ENCODE peak calls at places on chromosomes 11 and 22, in six cellular contexts. One of them, this sample, is unnamed.

GRCh38 chr22:29344137-29344536 is 28.6 kb upstream of the RASL10A start:
- DNase-seq in upper lobe of right lung: peak; percentile 87
- DNase-seq in PC-3: peak; percentile 96
- DNase-seq in prostate gland: peak; percentile 80
- DNase-seq in OCI-LY7: no peak
- DNase-seq in K562: no peak
- DNase-seq in this sample: peak; percentile 83

GRCh38 chr11:121696177-121696863 is 243.6 kb upstream of the SORL1-AS1 start:
- DNase-seq in prostate gland: no peak
- DNase-seq in upper lobe of right lung: no peak
- DNase-seq in OCI-LY7: no peak
- DNase-seq in K562: no peak
- DNase-seq in PC-3: no peak
- DNase-seq in this sample: peak; percentile 50

GRCh38 chr11:16630651-16631050 is 107.8 kb upstream of the C11orf58 start:
- DNase-seq in upper lobe of right lung: no peak
- DNase-seq in K562: no peak
- DNase-seq in OCI-LY7: no peak
- DNase-seq in PC-3: no peak
- DNase-seq in prostate gland: no peak
- DNase-seq in this sample: no peak

GRCh38 chr22:30010789-30011405 is 69.4 kb upstream of the HORMAD2 start:
- DNase-seq in K562: no peak
- DNase-seq in prostate gland: no peak
- DNase-seq in PC-3: no peak
- DNase-seq in upper lobe of right lung: no peak
- DNase-seq in OCI-LY7: no peak
- DNase-seq in this sample: no peak

GRCh38 chr11:104609297-104609696 is 289.0 kb downstream of the CASP12 start:
- DNase-seq in prostate gland: peak; percentile 4
- DNase-seq in upper lobe of right lung: no peak
- DNase-seq in K562: no peak
- DNase-seq in PC-3: peak; percentile 75
- DNase-seq in OCI-LY7: peak; percentile 41
- DNase-seq in this sample: peak; percentile 17

GRCh38 chr22:28710112-28710888 is 30.7 kb upstream of the TTC28 start:
- DNase-seq in OCI-LY7: no peak
- DNase-seq in PC-3: peak; percentile 79
- DNase-seq in upper lobe of right lung: no peak
- DNase-seq in prostate gland: no peak
- DNase-seq in K562: no peak
- DNase-seq in this sample: no peak

GRCh38 chr11:93020248-93021088 is 51.0 kb downstream of the MTNR1B start:
- DNase-seq in OCI-LY7: no peak
- DNase-seq in upper lobe of right lung: no peak
- DNase-seq in PC-3: peak; percentile 60
- DNase-seq in K562: no peak
- DNase-seq in prostate gland: no peak
- DNase-seq in this sample: no peak

GRCh38 chr22:49101873-49102272 is 725.8 kb downstream of the BRD1 start:
- DNase-seq in upper lobe of right lung: peak; percentile 47
- DNase-seq in OCI-LY7: no peak
- DNase-seq in prostate gland: no peak
- DNase-seq in PC-3: no peak
- DNase-seq in K562: no peak
- DNase-seq in this sample: no peak

DNA sequence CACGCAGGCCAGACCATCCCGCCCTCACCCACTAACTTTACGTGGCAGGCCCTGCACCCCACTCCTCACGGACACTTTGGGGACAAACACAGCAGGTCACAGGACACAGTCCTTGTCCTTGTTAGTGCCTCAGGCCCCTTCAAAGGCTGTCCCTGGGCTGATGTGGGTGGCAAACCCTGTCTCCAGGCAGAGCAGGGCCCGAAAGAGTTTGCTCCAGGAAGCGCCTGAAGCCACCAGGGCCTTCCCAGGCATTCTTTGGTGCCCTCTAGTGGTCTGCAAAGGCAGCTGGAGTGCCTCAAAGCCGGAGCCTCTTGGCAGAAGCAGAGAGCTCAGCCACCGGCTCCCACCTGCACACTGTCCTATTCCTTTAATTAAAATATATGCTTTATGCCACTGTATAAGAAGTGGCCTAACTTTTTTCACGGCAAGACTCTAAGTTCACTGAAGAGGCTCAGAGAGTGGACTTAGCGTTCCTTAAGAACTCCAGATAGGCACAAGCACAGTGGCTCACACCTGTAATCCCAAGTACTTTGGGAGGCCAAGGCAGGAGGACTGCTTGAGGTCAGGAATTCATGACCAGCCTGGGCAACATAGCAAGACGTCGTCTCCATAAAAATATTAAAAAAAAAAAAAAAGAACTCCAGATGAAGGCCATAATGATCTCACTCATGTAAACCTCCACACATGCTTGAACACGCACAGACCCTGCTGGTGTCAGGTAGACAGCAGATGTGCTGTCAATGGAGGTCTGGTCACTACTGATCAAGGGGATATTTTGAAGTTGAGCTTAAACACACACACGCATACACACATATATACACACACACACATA is 11.1 kb downstream of the TXN2 start:
- DNase-seq in OCI-LY7: peak; percentile 88
- DNase-seq in prostate gland: peak; percentile 86
- DNase-seq in PC-3: peak; percentile 84
- DNase-seq in upper lobe of right lung: peak; percentile 85
- DNase-seq in K562: peak; percentile 84
- DNase-seq in this sample: peak; percentile 80
- H3K4me1 ChIP-seq in OCI-LY7: peaks cover 3% of the 10 kb centered on the region
- H3K4me1 ChIP-seq in prostate gland: peaks cover 16% of the 10 kb centered on the region
- H3K4me1 ChIP-seq in PC-3: peaks cover 58% of the 10 kb centered on the region
- H3K4me1 ChIP-seq in upper lobe of right lung: peaks cover 34% of the 10 kb centered on the region
- H3K4me1 ChIP-seq in K562: peaks cover 25% of the 10 kb centered on the region
- H3K4me1 ChIP-seq in this sample: peaks cover 8% of the 10 kb centered on the region

GRCh38 chr22:45493286-45493771 is 9.4 kb upstream of the FBLN1 start:
- DNase-seq in K562: no peak
- DNase-seq in prostate gland: no peak
- DNase-seq in upper lobe of right lung: peak; percentile 37
- DNase-seq in OCI-LY7: no peak
- DNase-seq in PC-3: no peak
- DNase-seq in this sample: no peak

GRCh38 chr22:45496451-45496941 is 6.2 kb upstream of the FBLN1 start:
- DNase-seq in upper lobe of right lung: no peak
- DNase-seq in PC-3: no peak
- DNase-seq in K562: no peak
- DNase-seq in prostate gland: no peak
- DNase-seq in OCI-LY7: no peak
- DNase-seq in this sample: no peak

GRCh38 chr22:45497746-45498145 is 4.9 kb upstream of the FBLN1 start:
- DNase-seq in K562: no peak
- DNase-seq in OCI-LY7: no peak
- DNase-seq in prostate gland: no peak
- DNase-seq in upper lobe of right lung: no peak
- DNase-seq in PC-3: no peak
- DNase-seq in this sample: no peak

GRCh38 chr22:45499746-45500145 is 2.9 kb upstream of the FBLN1 start:
- DNase-seq in upper lobe of right lung: no peak
- DNase-seq in prostate gland: no peak
- DNase-seq in PC-3: no peak
- DNase-seq in K562: no peak
- DNase-seq in OCI-LY7: no peak
- DNase-seq in this sample: no peak

GRCh38 chr22:45497268-45497667 is 5.4 kb upstream of the FBLN1 start:
- DNase-seq in K562: no peak
- DNase-seq in prostate gland: no peak
- DNase-seq in PC-3: no peak
- DNase-seq in upper lobe of right lung: no peak
- DNase-seq in OCI-LY7: no peak
- DNase-seq in this sample: no peak
- H3K4me3 ChIP-seq in K562: no peak overlapping the region
- H3K4me3 ChIP-seq in prostate gland: no peak overlapping the region
- H3K4me3 ChIP-seq in PC-3: no peak overlapping the region
- H3K4me3 ChIP-seq in upper lobe of right lung: no peak overlapping the region
- H3K4me3 ChIP-seq in OCI-LY7: no peak overlapping the region
- H3K4me3 ChIP-seq in this sample: no peak overlapping the region

DNA sequence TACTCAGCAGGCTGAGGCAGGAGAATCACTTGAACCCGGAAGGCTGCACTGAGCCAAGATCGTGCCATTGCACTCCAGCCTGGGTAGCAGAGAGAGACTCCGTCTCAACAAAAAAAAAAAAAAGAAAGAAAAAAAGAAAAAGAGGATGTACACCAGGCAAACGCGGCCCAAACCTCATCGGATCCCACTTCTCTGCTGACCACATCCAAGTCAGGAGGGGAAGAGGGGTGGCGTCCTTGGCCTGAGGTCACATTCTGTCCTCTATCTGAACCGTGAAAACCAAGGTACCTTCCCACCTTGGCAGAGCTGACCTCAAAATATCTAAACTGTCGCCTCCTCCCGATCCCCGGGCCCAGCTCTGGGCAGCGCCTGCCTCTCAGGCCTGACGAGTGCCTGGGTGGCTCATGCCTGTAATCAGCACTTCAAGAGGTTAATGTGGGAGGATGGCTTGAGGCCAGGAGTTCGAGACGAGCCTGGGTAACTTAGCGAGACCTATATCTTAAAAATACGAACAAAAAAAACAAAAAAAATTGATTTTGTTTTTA is 25.1 kb downstream of the RGL4 start:
- DNase-seq in K562: peak; percentile 21
- DNase-seq in prostate gland: no peak
- DNase-seq in OCI-LY7: no peak
- DNase-seq in upper lobe of right lung: no peak
- DNase-seq in PC-3: no peak
- DNase-seq in this sample: peak; percentile 46
- H3K27ac ChIP-seq in K562: peak overlapping the region; percentile 46
- H3K27ac ChIP-seq in prostate gland: no peak overlapping the region
- H3K27ac ChIP-seq in OCI-LY7: no peak overlapping the region
- H3K27ac ChIP-seq in upper lobe of right lung: no peak overlapping the region
- H3K27ac ChIP-seq in PC-3: no peak overlapping the region
- H3K27ac ChIP-seq in this sample: no peak overlapping the region

GRCh38 chr11:111912535-111912934 is at the start of gene HSPB2:
- DNase-seq in upper lobe of right lung: no peak
- DNase-seq in prostate gland: no peak
- DNase-seq in PC-3: no peak
- DNase-seq in OCI-LY7: no peak
- DNase-seq in K562: no peak
- DNase-seq in this sample: peak; percentile 42

GRCh38 chr11:111916768-111917167 is 1.9 kb upstream of the C11orf52 start:
- DNase-seq in upper lobe of right lung: no peak
- DNase-seq in prostate gland: no peak
- DNase-seq in PC-3: no peak
- DNase-seq in K562: no peak
- DNase-seq in OCI-LY7: no peak
- DNase-seq in this sample: no peak

GRCh38 chr11:111913031-111913861 is 712 bp downstream of the HSPB2 start:
- DNase-seq in prostate gland: no peak
- DNase-seq in PC-3: no peak
- DNase-seq in OCI-LY7: no peak
- DNase-seq in K562: no peak
- DNase-seq in upper lobe of right lung: no peak
- DNase-seq in this sample: no peak

GRCh38 chr11:111911563-111912401 is at the start of gene CRYAB:
- DNase-seq in prostate gland: peak; percentile 96
- DNase-seq in OCI-LY7: no peak
- DNase-seq in PC-3: peak; percentile 61
- DNase-seq in K562: peak; percentile 66
- DNase-seq in upper lobe of right lung: peak; percentile 78
- DNase-seq in this sample: peak; percentile 68

GRCh38 chr11:111913997-111914396 is 1.5 kb downstream of the HSPB2 start:
- DNase-seq in OCI-LY7: no peak
- DNase-seq in PC-3: peak; percentile 33
- DNase-seq in prostate gland: no peak
- DNase-seq in K562: no peak
- DNase-seq in upper lobe of right lung: no peak
- DNase-seq in this sample: no peak
- H3K4me1 ChIP-seq in OCI-LY7: no peaks in the 10 kb centered on the region
- H3K4me1 ChIP-seq in PC-3: peaks cover 16% of the 10 kb centered on the region
- H3K4me1 ChIP-seq in prostate gland: peaks cover 15% of the 10 kb centered on the region
- H3K4me1 ChIP-seq in K562: peaks cover 34% of the 10 kb centered on the region
- H3K4me1 ChIP-seq in upper lobe of right lung: no peaks in the 10 kb centered on the region
- H3K4me1 ChIP-seq in this sample: peaks cover 24% of the 10 kb centered on the region

GRCh38 chr22:19480789-19481188 is 1.1 kb downstream of the CDC45 start:
- DNase-seq in prostate gland: no peak
- DNase-seq in K562: peak; percentile 59
- DNase-seq in OCI-LY7: peak; percentile 12
- DNase-seq in PC-3: no peak
- DNase-seq in upper lobe of right lung: no peak
- DNase-seq in this sample: no peak
- H3K4me3 ChIP-seq in prostate gland: no peak overlapping the region
- H3K4me3 ChIP-seq in K562: peak overlapping the region; percentile 70
- H3K4me3 ChIP-seq in OCI-LY7: peak overlapping the region; percentile 94
- H3K4me3 ChIP-seq in PC-3: peak overlapping the region; percentile 88
- H3K4me3 ChIP-seq in upper lobe of right lung: no peak overlapping the region
- H3K4me3 ChIP-seq in this sample: no peak overlapping the region

GRCh38 chr22:42925598-42925997 is 68.5 kb upstream of the ARFGAP3 start:
- DNase-seq in upper lobe of right lung: peak; percentile 41
- DNase-seq in OCI-LY7: no peak
- DNase-seq in PC-3: no peak
- DNase-seq in prostate gland: no peak
- DNase-seq in K562: no peak
- DNase-seq in this sample: no peak

GRCh38 chr22:42926768-42927167 is 69.7 kb upstream of the ARFGAP3 start:
- DNase-seq in PC-3: no peak
- DNase-seq in prostate gland: no peak
- DNase-seq in OCI-LY7: no peak
- DNase-seq in K562: no peak
- DNase-seq in upper lobe of right lung: peak; percentile 38
- DNase-seq in this sample: no peak

GRCh38 chr22:42922374-42923177 is 65.5 kb upstream of the ARFGAP3 start:
- DNase-seq in OCI-LY7: no peak
- DNase-seq in upper lobe of right lung: peak; percentile 62
- DNase-seq in prostate gland: no peak
- DNase-seq in K562: no peak
- DNase-seq in PC-3: no peak
- DNase-seq in this sample: peak; percentile 59

GRCh38 chr22:42926034-42926433 is 69.0 kb upstream of the ARFGAP3 start:
- DNase-seq in OCI-LY7: no peak
- DNase-seq in K562: no peak
- DNase-seq in upper lobe of right lung: peak; percentile 61
- DNase-seq in prostate gland: peak; percentile 77
- DNase-seq in PC-3: peak; percentile 24
- DNase-seq in this sample: no peak

GRCh38 chr22:42924436-42924835 is 67.4 kb upstream of the ARFGAP3 start:
- DNase-seq in K562: no peak
- DNase-seq in PC-3: no peak
- DNase-seq in OCI-LY7: no peak
- DNase-seq in prostate gland: no peak
- DNase-seq in upper lobe of right lung: peak; percentile 44
- DNase-seq in this sample: no peak
- H3K27ac ChIP-seq in K562: no peak overlapping the region
- H3K27ac ChIP-seq in PC-3: no peak overlapping the region
- H3K27ac ChIP-seq in OCI-LY7: no peak overlapping the region
- H3K27ac ChIP-seq in prostate gland: peak overlapping the region; percentile 93
- H3K27ac ChIP-seq in upper lobe of right lung: no peak overlapping the region
- H3K27ac ChIP-seq in this sample: no peak overlapping the region